ENCODE peak calls at places on chromosomes 7 and 10, in nine cellular contexts. G is NCI-H524; W is fibroblast of lung; H is lower lobe of right lung; F is naive thymus-derived CD4-positive, alpha-beta T cell; X is heart left ventricle; D is GM03348; B is NCI-H2081; R is SW480. U is an unnamed sample.

GRCh38 chr10:44922826-44923545 is 11.8 kb downstream of the TMEM72 start:
- DNase-seq in G (no peak), W (no peak), H (no peak), F (no peak), X (no peak), D (no peak), B (no peak), R (no peak), U (peak; percentile 43)

GRCh38 chr10:14909101-14909500 is 30.4 kb downstream of the SUV39H2 start:
- DNase-seq in G (no peak), W (no peak), H (no peak), F (no peak), X (no peak), D (no peak), B (no peak), R (no peak), U (no peak)

GRCh38 chr10:29243750-29244149 is 45.1 kb upstream of the LYZL1 start:
- DNase-seq in G (peak; percentile 3), W (no peak), H (no peak), F (no peak), X (no peak), D (no peak), B (no peak), R (peak; percentile 11), U (no peak)

GRCh38 chr10:60878224-60878623 is 65.8 kb downstream of the RHOBTB1 start:
- DNase-seq in G (no peak), W (no peak), H (no peak), F (no peak), X (no peak), D (no peak), B (no peak), R (no peak), U (no peak)

GRCh38 chr7:83289396-83289993 is 126.8 kb upstream of the PCLO start:
- DNase-seq in G (no peak), W (no peak), H (no peak), F (no peak), X (no peak), D (no peak), B (no peak), R (no peak), U (no peak)

GRCh38 chr10:110058215-110058614 is 50.4 kb downstream of the ADD3 start:
- DNase-seq in G (no peak), W (no peak), H (no peak), F (peak; percentile 19), X (no peak), D (no peak), B (no peak), R (no peak), U (no peak)

GRCh38 chr7:12987238-12987637 is 299.8 kb downstream of the ARL4A start:
- DNase-seq in G (no peak), W (no peak), H (no peak), F (no peak), X (no peak), D (no peak), B (no peak), R (no peak), U (no peak)

GRCh38 chr10:123862421-123863188 is 29.0 kb downstream of the CPXM2 start:
- DNase-seq in G (peak; percentile 3), W (no peak), H (no peak), F (no peak), X (no peak), D (peak; percentile 84), B (no peak), R (no peak), U (no peak)

GRCh38 chr7:157498690-157499089 is 161.9 kb downstream of the DNAJB6 start:
- DNase-seq in G (no peak), W (no peak), H (no peak), F (no peak), X (no peak), D (no peak), B (no peak), R (no peak), U (peak; percentile 34)

GRCh38 chr7:44289341-44290249 is 35.8 kb downstream of the CAMK2B start:
- DNase-seq in G (no peak), W (no peak), H (peak; percentile 32), F (no peak), X (peak; percentile 34), D (no peak), B (no peak), R (no peak), U (peak; percentile 79)

GRCh38 chr7:111927383-111928019 is 278.7 kb downstream of the DOCK4 start:
- DNase-seq in G (no peak), W (no peak), H (no peak), F (no peak), X (no peak), D (no peak), B (no peak), R (no peak), U (no peak)

GRCh38 chr10:121696854-121697253 is 98.6 kb upstream of the FGFR2 start:
- DNase-seq in G (peak; percentile 48), W (no peak), H (no peak), F (no peak), X (no peak), D (no peak), B (peak; percentile 0), R (peak; percentile 6), U (no peak)

GRCh38 chr10:61825617-61826016 is 75.9 kb upstream of the ARID5B start:
- DNase-seq in G (no peak), W (no peak), H (no peak), F (no peak), X (no peak), D (no peak), B (no peak), R (no peak), U (no peak)